ENCODE peak calls at places on chromosomes 11 and 22, in four cellular contexts. One of them, this sample, is unnamed. For H3K9me3, the result is how much of the 10 kb centered on the place peaks cover.

GRCh38 chr22:30806391-30806861 is 111.8 kb downstream of the OSBP2 start:
- DNase-seq in effector memory CD4-positive, alpha-beta T cell: no peak
- DNase-seq in ascending aorta: no peak
- DNase-seq in neural progenitor cell: peak
- DNase-seq in this sample: no peak

GRCh38 chr11:70129051-70129592 is 51.0 kb downstream of the ANO1 start:
- DNase-seq in effector memory CD4-positive, alpha-beta T cell: no peak
- DNase-seq in ascending aorta: no peak
- DNase-seq in neural progenitor cell: no peak
- DNase-seq in this sample: no peak

GRCh38 chr11:61911701-61912529 is 5.5 kb downstream of the RAB3IL1 start:
- DNase-seq in effector memory CD4-positive, alpha-beta T cell: no peak
- DNase-seq in ascending aorta: no peak
- DNase-seq in neural progenitor cell: no peak
- DNase-seq in this sample: no peak

GRCh38 chr22:20782601-20783299 is 8.8 kb downstream of the SERPIND1 start:
- DNase-seq in effector memory CD4-positive, alpha-beta T cell: no peak
- DNase-seq in ascending aorta: no peak
- DNase-seq in neural progenitor cell: no peak
- DNase-seq in this sample: no peak

GRCh38 chr22:41479671-41480396 is 10.9 kb downstream of the ACO2 start:
- DNase-seq in effector memory CD4-positive, alpha-beta T cell: no peak
- DNase-seq in ascending aorta: no peak
- DNase-seq in neural progenitor cell: peak
- DNase-seq in this sample: no peak

GRCh38 chr11:10295056-10295901 is 1.3 kb upstream of the SBF2 start:
- DNase-seq in effector memory CD4-positive, alpha-beta T cell: no peak
- DNase-seq in ascending aorta: no peak
- DNase-seq in neural progenitor cell: no peak
- DNase-seq in this sample: no peak

GRCh38 chr22:27748355-27749168 is 53.0 kb downstream of the MN1 start:
- DNase-seq in effector memory CD4-positive, alpha-beta T cell: no peak
- DNase-seq in ascending aorta: no peak
- DNase-seq in neural progenitor cell: peak
- DNase-seq in this sample: no peak

GRCh38 chr11:12430912-12431311 is 53.5 kb downstream of the PARVA start:
- DNase-seq in effector memory CD4-positive, alpha-beta T cell: no peak
- DNase-seq in ascending aorta: peak
- DNase-seq in neural progenitor cell: no peak
- DNase-seq in this sample: no peak

GRCh38 chr22:28051787-28052356 is 132.8 kb upstream of the PITPNB start:
- DNase-seq in effector memory CD4-positive, alpha-beta T cell: no peak
- DNase-seq in ascending aorta: no peak
- DNase-seq in neural progenitor cell: peak
- DNase-seq in this sample: no peak

GRCh38 chr11:73249858-73250773 is 22.0 kb upstream of the P2RY6 start:
- DNase-seq in effector memory CD4-positive, alpha-beta T cell: no peak
- DNase-seq in ascending aorta: no peak
- DNase-seq in neural progenitor cell: no peak
- DNase-seq in this sample: no peak

GRCh38 chr11:19311306-19312030 is 70.7 kb upstream of the E2F8 start:
- DNase-seq in effector memory CD4-positive, alpha-beta T cell: no peak
- DNase-seq in ascending aorta: no peak
- DNase-seq in neural progenitor cell: peak
- DNase-seq in this sample: no peak

GRCh38 chr22:47232753-47233152 is 470.3 kb downstream of the TBC1D22A start:
- DNase-seq in effector memory CD4-positive, alpha-beta T cell: no peak
- DNase-seq in ascending aorta: no peak
- DNase-seq in neural progenitor cell: no peak
- DNase-seq in this sample: no peak

GRCh38 chr22:47233316-47234243 is 471.1 kb downstream of the TBC1D22A start:
- DNase-seq in effector memory CD4-positive, alpha-beta T cell: no peak
- DNase-seq in ascending aorta: no peak
- DNase-seq in neural progenitor cell: no peak
- DNase-seq in this sample: no peak

GRCh38 chr22:47228767-47229166 is 466.3 kb downstream of the TBC1D22A start:
- DNase-seq in effector memory CD4-positive, alpha-beta T cell: no peak
- DNase-seq in ascending aorta: no peak
- DNase-seq in neural progenitor cell: no peak
- DNase-seq in this sample: no peak

GRCh38 chr22:47231759-47232158 is 469.3 kb downstream of the TBC1D22A start:
- DNase-seq in effector memory CD4-positive, alpha-beta T cell: no peak
- DNase-seq in ascending aorta: no peak
- DNase-seq in neural progenitor cell: no peak
- DNase-seq in this sample: no peak

DNA sequence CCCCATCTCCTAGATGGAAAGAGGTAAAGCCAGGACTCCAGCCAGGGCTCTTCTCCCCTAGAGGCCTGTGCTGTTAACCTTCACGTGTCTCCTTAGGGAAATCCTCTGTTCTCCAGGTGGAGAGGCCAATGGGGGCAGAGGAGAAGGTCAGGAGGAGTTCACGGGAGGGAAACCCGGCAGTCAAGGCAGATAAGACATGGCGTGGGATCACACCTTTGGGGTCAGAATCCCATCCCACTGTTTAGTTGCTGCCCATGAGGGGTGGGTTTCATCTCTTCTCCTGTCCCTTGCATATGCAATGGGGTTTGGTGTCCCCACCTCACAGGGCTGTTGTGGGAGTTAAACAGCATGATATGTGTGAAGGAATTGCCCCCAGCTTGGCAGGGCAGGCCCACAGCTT is 469.7 kb downstream of the TBC1D22A start:
- DNase-seq in effector memory CD4-positive, alpha-beta T cell: no peak
- DNase-seq in ascending aorta: no peak
- DNase-seq in neural progenitor cell: no peak
- DNase-seq in this sample: no peak
- H3K9me3 ChIP-seq in effector memory CD4-positive, alpha-beta T cell: under half
- H3K9me3 ChIP-seq in ascending aorta: under half
- H3K9me3 ChIP-seq in neural progenitor cell: under half
- H3K9me3 ChIP-seq in this sample: under half

GRCh38 chr11:3356858-3357257 is 22.1 kb downstream of the ZNF195 start:
- DNase-seq in effector memory CD4-positive, alpha-beta T cell: no peak
- DNase-seq in ascending aorta: no peak
- DNase-seq in neural progenitor cell: no peak
- DNase-seq in this sample: no peak

GRCh38 chr11:3359092-3359824 is 19.7 kb downstream of the ZNF195 start:
- DNase-seq in effector memory CD4-positive, alpha-beta T cell: no peak
- DNase-seq in ascending aorta: no peak
- DNase-seq in neural progenitor cell: no peak
- DNase-seq in this sample: no peak

GRCh38 chr11:3357994-3358676 is 20.8 kb downstream of the ZNF195 start:
- DNase-seq in effector memory CD4-positive, alpha-beta T cell: no peak
- DNase-seq in ascending aorta: no peak
- DNase-seq in neural progenitor cell: no peak
- DNase-seq in this sample: no peak

GRCh38 chr11:3353066-3353465 is 25.9 kb downstream of the ZNF195 start:
- DNase-seq in effector memory CD4-positive, alpha-beta T cell: no peak
- DNase-seq in ascending aorta: no peak
- DNase-seq in neural progenitor cell: no peak
- DNase-seq in this sample: no peak

GRCh38 chr11:3357302-3357701 is 21.6 kb downstream of the ZNF195 start:
- DNase-seq in effector memory CD4-positive, alpha-beta T cell: no peak
- DNase-seq in ascending aorta: no peak
- DNase-seq in neural progenitor cell: no peak
- DNase-seq in this sample: no peak
- H3K9me3 ChIP-seq in effector memory CD4-positive, alpha-beta T cell: half or more
- H3K9me3 ChIP-seq in ascending aorta: under half
- H3K9me3 ChIP-seq in neural progenitor cell: under half
- H3K9me3 ChIP-seq in this sample: half or more

DNA sequence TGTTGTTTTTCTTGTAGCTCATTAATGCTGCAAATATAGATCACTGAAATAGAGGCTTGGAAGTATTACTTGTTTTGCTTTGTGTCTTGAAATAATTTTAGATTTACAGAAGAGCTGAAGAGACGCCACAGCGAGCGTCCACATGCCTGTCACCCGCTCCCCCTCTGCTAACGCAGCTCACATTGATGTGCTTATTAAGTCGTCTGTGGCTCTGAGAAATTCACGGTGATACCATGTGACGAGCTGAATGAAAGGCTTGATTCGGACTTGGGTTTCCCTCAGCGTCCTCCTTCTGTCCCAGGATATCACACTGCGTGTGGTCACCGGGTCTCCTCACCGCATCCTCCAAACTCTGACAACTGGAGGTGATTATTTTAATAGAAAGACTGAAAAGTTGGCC is 365.4 kb downstream of the BRD1 start:
- DNase-seq in effector memory CD4-positive, alpha-beta T cell: no peak
- DNase-seq in ascending aorta: no peak
- DNase-seq in neural progenitor cell: no peak
- DNase-seq in this sample: no peak
- H3K9me3 ChIP-seq in effector memory CD4-positive, alpha-beta T cell: under half
- H3K9me3 ChIP-seq in ascending aorta: under half
- H3K9me3 ChIP-seq in neural progenitor cell: under half
- H3K9me3 ChIP-seq in this sample: under half

GRCh38 chr22:48498526-48499331 is 1328.9 kb downstream of the BRD1 start:
- DNase-seq in effector memory CD4-positive, alpha-beta T cell: no peak
- DNase-seq in ascending aorta: no peak
- DNase-seq in neural progenitor cell: no peak
- DNase-seq in this sample: no peak
- H3K9me3 ChIP-seq in effector memory CD4-positive, alpha-beta T cell: under half
- H3K9me3 ChIP-seq in ascending aorta: under half
- H3K9me3 ChIP-seq in neural progenitor cell: under half
- H3K9me3 ChIP-seq in this sample: under half

GRCh38 chr11:114621072-114621471 is 25.5 kb upstream of the NXPE4 start:
- DNase-seq in effector memory CD4-positive, alpha-beta T cell: no peak
- DNase-seq in ascending aorta: no peak
- DNase-seq in neural progenitor cell: no peak
- DNase-seq in this sample: no peak

GRCh38 chr11:114621950-114622809 is 26.6 kb upstream of the NXPE4 start:
- DNase-seq in effector memory CD4-positive, alpha-beta T cell: no peak
- DNase-seq in ascending aorta: no peak
- DNase-seq in neural progenitor cell: no peak
- DNase-seq in this sample: no peak

GRCh38 chr11:114617157-114618124 is 21.9 kb upstream of the NXPE4 start:
- DNase-seq in effector memory CD4-positive, alpha-beta T cell: no peak
- DNase-seq in ascending aorta: no peak
- DNase-seq in neural progenitor cell: no peak
- DNase-seq in this sample: no peak

GRCh38 chr11:114618139-114618538 is 22.6 kb upstream of the NXPE4 start:
- DNase-seq in effector memory CD4-positive, alpha-beta T cell: no peak
- DNase-seq in ascending aorta: no peak
- DNase-seq in neural progenitor cell: no peak
- DNase-seq in this sample: no peak

GRCh38 chr11:114619659-114620173 is 24.1 kb upstream of the NXPE4 start:
- DNase-seq in effector memory CD4-positive, alpha-beta T cell: no peak
- DNase-seq in ascending aorta: no peak
- DNase-seq in neural progenitor cell: no peak
- DNase-seq in this sample: no peak
- H3K9me3 ChIP-seq in effector memory CD4-positive, alpha-beta T cell: under half
- H3K9me3 ChIP-seq in ascending aorta: under half
- H3K9me3 ChIP-seq in neural progenitor cell: under half
- H3K9me3 ChIP-seq in this sample: under half

DNA sequence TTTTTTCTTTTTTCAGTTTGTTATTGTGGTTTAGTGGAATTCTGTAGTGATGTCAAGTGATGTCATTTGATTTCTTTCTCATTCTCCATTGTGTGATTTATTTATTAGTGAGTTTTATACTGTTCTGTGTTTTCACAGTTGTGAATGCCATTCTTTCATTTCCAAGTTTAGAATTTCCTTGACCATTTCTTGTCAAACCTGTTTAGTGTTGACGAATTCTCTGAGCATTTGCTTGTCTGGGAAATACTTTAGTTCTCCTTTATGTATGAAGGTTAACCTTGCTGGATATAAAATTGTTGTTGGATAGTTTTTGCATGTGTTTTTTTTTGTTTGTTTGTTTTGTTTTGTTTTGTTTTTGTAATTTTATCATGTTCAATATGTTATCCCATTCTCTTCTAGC is 633.6 kb upstream of the FAT3 start:
- DNase-seq in effector memory CD4-positive, alpha-beta T cell: no peak
- DNase-seq in ascending aorta: no peak
- DNase-seq in neural progenitor cell: no peak
- DNase-seq in this sample: no peak
- H3K9me3 ChIP-seq in effector memory CD4-positive, alpha-beta T cell: under half
- H3K9me3 ChIP-seq in ascending aorta: under half
- H3K9me3 ChIP-seq in neural progenitor cell: under half
- H3K9me3 ChIP-seq in this sample: under half

DNA sequence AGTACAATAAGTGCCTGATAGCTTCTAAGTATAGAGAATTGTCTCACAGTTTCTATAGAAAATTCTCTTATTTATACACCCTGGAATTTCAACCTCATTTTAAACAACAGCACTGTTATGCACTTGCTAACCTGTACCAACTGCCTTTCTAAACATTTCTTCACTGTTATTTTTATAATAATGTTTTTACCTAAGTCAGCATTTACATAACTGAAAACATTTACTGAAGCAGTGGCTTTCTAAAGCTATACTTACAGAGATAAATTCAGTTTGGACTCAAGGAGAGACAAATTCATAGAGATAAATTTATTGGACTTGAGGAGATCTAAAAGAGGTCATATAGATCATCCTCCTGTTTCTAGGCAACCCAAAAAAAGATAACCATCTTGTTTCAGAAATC is 686.6 kb upstream of the FAT3 start:
- DNase-seq in effector memory CD4-positive, alpha-beta T cell: no peak
- DNase-seq in ascending aorta: no peak
- DNase-seq in neural progenitor cell: no peak
- DNase-seq in this sample: no peak
- H3K9me3 ChIP-seq in effector memory CD4-positive, alpha-beta T cell: under half
- H3K9me3 ChIP-seq in ascending aorta: under half
- H3K9me3 ChIP-seq in neural progenitor cell: under half
- H3K9me3 ChIP-seq in this sample: under half

DNA sequence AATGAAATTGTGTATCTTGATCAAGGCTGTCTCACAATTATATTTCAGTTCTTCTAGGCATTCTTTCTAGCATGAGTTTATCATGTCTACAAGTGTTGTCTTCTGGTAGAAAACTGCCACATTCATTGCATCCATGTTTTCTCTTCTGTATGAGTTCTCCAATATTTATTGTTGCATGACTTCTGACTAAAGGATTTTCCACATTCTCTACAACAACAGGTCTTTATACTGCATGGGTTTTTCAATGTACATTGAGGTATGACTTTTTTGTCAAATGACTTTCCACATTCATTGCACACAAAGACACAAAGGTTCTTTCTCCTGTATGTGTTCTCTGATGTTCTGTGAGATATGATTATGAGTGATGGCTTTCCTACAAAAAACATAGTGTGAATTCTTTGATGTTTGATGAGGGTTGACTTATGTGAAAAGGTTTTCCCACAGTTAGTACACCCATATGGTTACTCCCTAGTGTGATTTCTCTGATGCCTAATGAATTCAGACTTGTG is 890.6 kb upstream of the CNTN5 start:
- DNase-seq in effector memory CD4-positive, alpha-beta T cell: no peak
- DNase-seq in ascending aorta: no peak
- DNase-seq in neural progenitor cell: no peak
- DNase-seq in this sample: no peak
- H3K9me3 ChIP-seq in effector memory CD4-positive, alpha-beta T cell: under half
- H3K9me3 ChIP-seq in ascending aorta: under half
- H3K9me3 ChIP-seq in neural progenitor cell: under half
- H3K9me3 ChIP-seq in this sample: under half

This sample was measured in T-helper 17 cell.